ENCODE peak calls at places on chromosome 11, in seven cellular contexts. One of them, this sample, is unnamed. For H3K4me1, the result is how much of the 10 kb centered on the place peaks cover.

GRCh38 chr11:61507012-61507768 is 1.4 kb upstream of the LRRC10B start:
- DNase-seq in heart right ventricle: no peak
- DNase-seq in adipocyte: no peak
- DNase-seq in uterus: no peak
- DNase-seq in CD4-positive, alpha-beta memory T cell: no peak
- DNase-seq in psoas muscle: no peak
- DNase-seq in naive thymus-derived CD4-positive, alpha-beta T cell: no peak
- DNase-seq in this sample: no peak

GRCh38 chr11:3170756-3171670 is 5.9 kb upstream of the OSBPL5 start:
- DNase-seq in heart right ventricle: no peak
- DNase-seq in adipocyte: no peak
- DNase-seq in uterus: no peak
- DNase-seq in CD4-positive, alpha-beta memory T cell: no peak
- DNase-seq in psoas muscle: peak
- DNase-seq in naive thymus-derived CD4-positive, alpha-beta T cell: no peak
- DNase-seq in this sample: no peak

GRCh38 chr11:82792319-82792718 is 58.7 kb upstream of the FAM181B start:
- DNase-seq in heart right ventricle: no peak
- DNase-seq in adipocyte: no peak
- DNase-seq in uterus: no peak
- DNase-seq in CD4-positive, alpha-beta memory T cell: no peak
- DNase-seq in psoas muscle: no peak
- DNase-seq in naive thymus-derived CD4-positive, alpha-beta T cell: no peak
- DNase-seq in this sample: no peak

GRCh38 chr11:128424271-128424709 is 163.1 kb downstream of the ETS1 start:
- DNase-seq in heart right ventricle: peak
- DNase-seq in adipocyte: no peak
- DNase-seq in uterus: peak
- DNase-seq in CD4-positive, alpha-beta memory T cell: no peak
- DNase-seq in psoas muscle: peak
- DNase-seq in naive thymus-derived CD4-positive, alpha-beta T cell: no peak
- DNase-seq in this sample: no peak

GRCh38 chr11:71554996-71555395 is 6.8 kb downstream of the KRTAP5-9 start:
- DNase-seq in heart right ventricle: no peak
- DNase-seq in adipocyte: no peak
- DNase-seq in uterus: no peak
- DNase-seq in CD4-positive, alpha-beta memory T cell: no peak
- DNase-seq in psoas muscle: no peak
- DNase-seq in naive thymus-derived CD4-positive, alpha-beta T cell: no peak
- DNase-seq in this sample: no peak

GRCh38 chr11:93005239-93005638 is 35.8 kb downstream of the MTNR1B start:
- DNase-seq in heart right ventricle: no peak
- DNase-seq in adipocyte: peak
- DNase-seq in uterus: no peak
- DNase-seq in CD4-positive, alpha-beta memory T cell: no peak
- DNase-seq in psoas muscle: no peak
- DNase-seq in naive thymus-derived CD4-positive, alpha-beta T cell: no peak
- DNase-seq in this sample: no peak

GRCh38 chr11:88179141-88179540 is 3.9 kb upstream of the RAB38 start:
- DNase-seq in heart right ventricle: no peak
- DNase-seq in adipocyte: no peak
- DNase-seq in uterus: no peak
- DNase-seq in CD4-positive, alpha-beta memory T cell: no peak
- DNase-seq in psoas muscle: no peak
- DNase-seq in naive thymus-derived CD4-positive, alpha-beta T cell: peak
- DNase-seq in this sample: no peak

GRCh38 chr11:32489464-32489863 is 54.1 kb upstream of the WT1 start:
- DNase-seq in heart right ventricle: no peak
- DNase-seq in adipocyte: no peak
- DNase-seq in uterus: no peak
- DNase-seq in CD4-positive, alpha-beta memory T cell: no peak
- DNase-seq in psoas muscle: no peak
- DNase-seq in naive thymus-derived CD4-positive, alpha-beta T cell: no peak
- DNase-seq in this sample: no peak

GRCh38 chr11:58965246-58965985 is 26.1 kb downstream of the GLYATL1 start:
- DNase-seq in heart right ventricle: no peak
- DNase-seq in adipocyte: peak
- DNase-seq in uterus: no peak
- DNase-seq in CD4-positive, alpha-beta memory T cell: no peak
- DNase-seq in psoas muscle: no peak
- DNase-seq in naive thymus-derived CD4-positive, alpha-beta T cell: no peak
- DNase-seq in this sample: no peak

GRCh38 chr11:14267861-14268635 is 90.9 kb downstream of the RRAS2 start:
- DNase-seq in heart right ventricle: no peak
- DNase-seq in adipocyte: peak
- DNase-seq in uterus: no peak
- DNase-seq in CD4-positive, alpha-beta memory T cell: no peak
- DNase-seq in psoas muscle: no peak
- DNase-seq in naive thymus-derived CD4-positive, alpha-beta T cell: no peak
- DNase-seq in this sample: no peak

GRCh38 chr11:112023104-112023503 is 2.1 kb upstream of the DLAT start:
- DNase-seq in heart right ventricle: no peak
- DNase-seq in adipocyte: no peak
- DNase-seq in uterus: no peak
- DNase-seq in CD4-positive, alpha-beta memory T cell: no peak
- DNase-seq in psoas muscle: no peak
- DNase-seq in naive thymus-derived CD4-positive, alpha-beta T cell: no peak
- DNase-seq in this sample: no peak

GRCh38 chr11:46273511-46274205 is 3.8 kb upstream of the CREB3L1 start:
- DNase-seq in heart right ventricle: no peak
- DNase-seq in adipocyte: peak
- DNase-seq in uterus: no peak
- DNase-seq in CD4-positive, alpha-beta memory T cell: no peak
- DNase-seq in psoas muscle: no peak
- DNase-seq in naive thymus-derived CD4-positive, alpha-beta T cell: no peak
- DNase-seq in this sample: no peak

GRCh38 chr11:108093128-108093904 is 28.1 kb upstream of the ACAT1 start:
- DNase-seq in heart right ventricle: no peak
- DNase-seq in adipocyte: peak
- DNase-seq in uterus: no peak
- DNase-seq in CD4-positive, alpha-beta memory T cell: no peak
- DNase-seq in psoas muscle: no peak
- DNase-seq in naive thymus-derived CD4-positive, alpha-beta T cell: no peak
- DNase-seq in this sample: no peak

GRCh38 chr11:19394525-19395016 is 153.8 kb upstream of the E2F8 start:
- DNase-seq in heart right ventricle: no peak
- DNase-seq in adipocyte: no peak
- DNase-seq in uterus: no peak
- DNase-seq in CD4-positive, alpha-beta memory T cell: no peak
- DNase-seq in psoas muscle: no peak
- DNase-seq in naive thymus-derived CD4-positive, alpha-beta T cell: no peak
- DNase-seq in this sample: no peak

GRCh38 chr11:206002-206384 is 1.2 kb downstream of the BET1L start:
- DNase-seq in heart right ventricle: no peak
- DNase-seq in adipocyte: no peak
- DNase-seq in uterus: no peak
- DNase-seq in CD4-positive, alpha-beta memory T cell: no peak
- DNase-seq in psoas muscle: no peak
- DNase-seq in naive thymus-derived CD4-positive, alpha-beta T cell: peak
- DNase-seq in this sample: no peak

GRCh38 chr11:208177-208916 is 839 bp downstream of the RIC8A start:
- DNase-seq in heart right ventricle: peak
- DNase-seq in adipocyte: peak
- DNase-seq in uterus: peak
- DNase-seq in CD4-positive, alpha-beta memory T cell: peak
- DNase-seq in psoas muscle: peak
- DNase-seq in naive thymus-derived CD4-positive, alpha-beta T cell: peak
- DNase-seq in this sample: peak

GRCh38 chr11:205221-206001 is 1.8 kb downstream of the BET1L start:
- DNase-seq in heart right ventricle: no peak
- DNase-seq in adipocyte: no peak
- DNase-seq in uterus: no peak
- DNase-seq in CD4-positive, alpha-beta memory T cell: no peak
- DNase-seq in psoas muscle: no peak
- DNase-seq in naive thymus-derived CD4-positive, alpha-beta T cell: peak
- DNase-seq in this sample: no peak

GRCh38 chr11:207213-208176 is at the start of the genes BET1L and RIC8A:
- DNase-seq in heart right ventricle: peak
- DNase-seq in adipocyte: peak
- DNase-seq in uterus: peak
- DNase-seq in CD4-positive, alpha-beta memory T cell: peak
- DNase-seq in psoas muscle: peak
- DNase-seq in naive thymus-derived CD4-positive, alpha-beta T cell: peak
- DNase-seq in this sample: peak

DNA sequence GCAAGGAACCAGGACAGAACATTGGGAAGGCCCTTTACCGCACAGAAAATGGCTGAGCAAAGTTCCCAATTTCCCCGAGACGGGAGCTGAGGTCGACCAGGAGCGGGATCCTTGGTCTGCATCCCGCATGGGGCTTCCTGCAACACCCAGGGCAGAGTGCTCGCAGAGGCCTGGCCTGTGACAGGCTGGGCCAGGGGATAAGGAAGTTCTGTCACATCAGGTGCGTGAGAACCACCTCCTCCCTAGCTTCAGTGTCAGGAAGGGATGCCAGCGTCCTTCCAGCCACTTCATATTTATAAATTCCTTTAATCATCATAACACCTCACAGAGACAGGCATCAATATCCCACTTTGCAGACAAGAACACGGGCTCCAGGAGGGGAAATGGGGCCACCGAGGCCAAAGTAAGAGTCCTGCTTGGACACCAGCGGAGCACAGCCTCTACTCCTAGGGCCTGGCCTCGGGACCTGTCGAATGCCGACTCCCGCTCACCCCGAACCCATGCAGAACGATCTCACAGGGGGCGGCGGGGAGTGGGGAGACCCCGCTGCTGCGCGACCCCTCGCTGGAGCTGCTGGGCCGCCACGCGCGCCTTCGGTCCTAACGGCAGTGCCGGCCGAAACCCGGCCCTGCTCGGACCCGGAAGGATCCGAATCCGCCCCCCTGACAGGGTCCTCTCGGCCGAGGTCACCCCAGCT is 535 bp downstream of the BET1L start:
- DNase-seq in heart right ventricle: no peak
- DNase-seq in adipocyte: peak
- DNase-seq in uterus: no peak
- DNase-seq in CD4-positive, alpha-beta memory T cell: peak
- DNase-seq in psoas muscle: no peak
- DNase-seq in naive thymus-derived CD4-positive, alpha-beta T cell: no peak
- DNase-seq in this sample: no peak
- H3K4me1 ChIP-seq in heart right ventricle: half or more
- H3K4me1 ChIP-seq in adipocyte: half or more
- H3K4me1 ChIP-seq in uterus: under half
- H3K4me1 ChIP-seq in CD4-positive, alpha-beta memory T cell: half or more
- H3K4me1 ChIP-seq in psoas muscle: under half
- H3K4me1 ChIP-seq in naive thymus-derived CD4-positive, alpha-beta T cell: half or more
- H3K4me1 ChIP-seq in this sample: under half

DNA sequence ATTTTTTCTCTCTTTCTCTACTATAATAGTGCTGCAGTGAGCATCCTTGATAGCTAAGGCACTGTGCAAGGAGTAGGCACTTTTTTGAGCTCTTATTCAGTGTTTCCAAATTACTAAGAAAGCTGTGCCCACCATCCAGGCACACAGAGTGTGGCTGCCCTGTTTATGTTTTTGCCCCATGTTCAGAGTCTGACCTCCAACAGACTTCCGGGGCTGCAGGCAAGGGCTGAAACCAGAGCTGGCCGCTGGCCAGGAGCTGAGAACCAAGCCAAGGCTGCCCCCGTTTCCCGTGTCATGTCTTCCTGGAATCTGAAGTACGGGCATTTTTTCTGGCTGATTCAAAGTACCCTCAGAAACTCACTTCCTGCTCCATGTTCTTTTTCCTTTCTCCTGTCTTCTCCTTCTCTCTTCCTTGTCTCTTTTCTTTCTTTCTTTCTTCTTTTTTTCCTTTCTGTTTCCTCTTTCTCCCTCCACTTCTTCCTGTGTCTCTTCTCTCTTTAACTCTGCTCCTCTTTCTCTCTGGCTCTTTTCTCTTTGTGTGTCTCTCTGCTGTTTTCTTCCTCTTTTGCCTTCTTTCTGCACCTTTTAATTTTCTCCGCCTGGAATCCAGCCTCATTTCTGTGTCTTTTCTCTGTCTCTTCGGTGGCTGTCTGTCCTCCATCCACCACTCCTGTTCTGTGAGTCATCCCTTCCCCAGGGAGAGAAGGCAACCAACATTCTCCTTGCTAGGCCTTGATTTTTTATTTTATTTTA is 17.0 kb upstream of the KCTD14 start:
- DNase-seq in heart right ventricle: peak
- DNase-seq in adipocyte: peak
- DNase-seq in uterus: peak
- DNase-seq in CD4-positive, alpha-beta memory T cell: no peak
- DNase-seq in psoas muscle: peak
- DNase-seq in naive thymus-derived CD4-positive, alpha-beta T cell: no peak
- DNase-seq in this sample: peak
- H3K4me3 ChIP-seq in heart right ventricle: no peak
- H3K4me3 ChIP-seq in adipocyte: peak
- H3K4me3 ChIP-seq in uterus: peak
- H3K4me3 ChIP-seq in CD4-positive, alpha-beta memory T cell: no peak
- H3K4me3 ChIP-seq in psoas muscle: peak
- H3K4me3 ChIP-seq in naive thymus-derived CD4-positive, alpha-beta T cell: no peak
- H3K4me3 ChIP-seq in this sample: peak

DNA sequence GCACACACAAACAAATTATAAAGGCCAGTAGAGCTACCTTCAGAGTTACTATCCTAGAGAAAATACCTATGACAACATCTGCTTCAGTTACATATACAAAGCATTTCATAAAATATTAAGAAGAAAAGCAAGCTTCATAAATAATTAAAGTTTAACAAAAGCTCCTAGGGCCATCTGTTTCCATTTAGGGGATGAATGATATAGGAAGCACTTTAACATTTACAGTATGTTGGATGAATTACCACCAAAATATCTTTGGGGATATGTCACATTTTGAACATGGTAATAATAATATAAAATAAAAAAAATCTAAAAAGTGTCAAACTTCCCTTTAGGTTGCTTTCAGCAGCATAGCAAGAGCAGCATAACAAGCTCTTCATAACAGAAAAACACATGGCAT is 104.6 kb downstream of the ATG16L2 start:
- DNase-seq in heart right ventricle: no peak
- DNase-seq in adipocyte: peak
- DNase-seq in uterus: no peak
- DNase-seq in CD4-positive, alpha-beta memory T cell: no peak
- DNase-seq in psoas muscle: no peak
- DNase-seq in naive thymus-derived CD4-positive, alpha-beta T cell: no peak
- DNase-seq in this sample: no peak
- H3K4me1 ChIP-seq in heart right ventricle: under half
- H3K4me1 ChIP-seq in adipocyte: under half
- H3K4me1 ChIP-seq in uterus: under half
- H3K4me1 ChIP-seq in CD4-positive, alpha-beta memory T cell: under half
- H3K4me1 ChIP-seq in psoas muscle: under half
- H3K4me1 ChIP-seq in naive thymus-derived CD4-positive, alpha-beta T cell: under half
- H3K4me1 ChIP-seq in this sample: under half

GRCh38 chr11:64256300-64256699 is 5.0 kb downstream of the PLCB3 start:
- DNase-seq in heart right ventricle: no peak
- DNase-seq in adipocyte: no peak
- DNase-seq in uterus: no peak
- DNase-seq in CD4-positive, alpha-beta memory T cell: no peak
- DNase-seq in psoas muscle: no peak
- DNase-seq in naive thymus-derived CD4-positive, alpha-beta T cell: no peak
- DNase-seq in this sample: no peak

GRCh38 chr11:64258946-64259532 is 7.7 kb downstream of the PLCB3 start:
- DNase-seq in heart right ventricle: no peak
- DNase-seq in adipocyte: no peak
- DNase-seq in uterus: no peak
- DNase-seq in CD4-positive, alpha-beta memory T cell: no peak
- DNase-seq in psoas muscle: peak
- DNase-seq in naive thymus-derived CD4-positive, alpha-beta T cell: no peak
- DNase-seq in this sample: no peak

GRCh38 chr11:64259533-64260067 is 8.3 kb downstream of the PLCB3 start:
- DNase-seq in heart right ventricle: no peak
- DNase-seq in adipocyte: no peak
- DNase-seq in uterus: no peak
- DNase-seq in CD4-positive, alpha-beta memory T cell: no peak
- DNase-seq in psoas muscle: no peak
- DNase-seq in naive thymus-derived CD4-positive, alpha-beta T cell: no peak
- DNase-seq in this sample: no peak

GRCh38 chr11:64260147-64260708 is 8.9 kb downstream of the PLCB3 start:
- DNase-seq in heart right ventricle: no peak
- DNase-seq in adipocyte: no peak
- DNase-seq in uterus: no peak
- DNase-seq in CD4-positive, alpha-beta memory T cell: no peak
- DNase-seq in psoas muscle: no peak
- DNase-seq in naive thymus-derived CD4-positive, alpha-beta T cell: no peak
- DNase-seq in this sample: no peak

GRCh38 chr11:64258356-64258755 is 7.0 kb downstream of the PLCB3 start:
- DNase-seq in heart right ventricle: no peak
- DNase-seq in adipocyte: no peak
- DNase-seq in uterus: no peak
- DNase-seq in CD4-positive, alpha-beta memory T cell: no peak
- DNase-seq in psoas muscle: peak
- DNase-seq in naive thymus-derived CD4-positive, alpha-beta T cell: no peak
- DNase-seq in this sample: no peak
- H3K4me3 ChIP-seq in heart right ventricle: no peak
- H3K4me3 ChIP-seq in adipocyte: no peak
- H3K4me3 ChIP-seq in uterus: no peak
- H3K4me3 ChIP-seq in CD4-positive, alpha-beta memory T cell: no peak
- H3K4me3 ChIP-seq in psoas muscle: no peak
- H3K4me3 ChIP-seq in naive thymus-derived CD4-positive, alpha-beta T cell: no peak
- H3K4me3 ChIP-seq in this sample: no peak

This sample was measured in tibial nerve.